ENCODE peak calls at places on chromosomes 3 and 15, in five cellular contexts. F is body of pancreas; O is CD8-positive, alpha-beta memory T cell; G is kidney; V is endodermal cell. D is an unnamed sample.

GRCh38 chr3:160372780-160373179 is 26.2 kb downstream of the IFT80 start:
- DNase-seq in F (no peak), O (no peak), G (no peak), V (no peak), D (no peak)

GRCh38 chr15:74730619-74731316 is 5.4 kb upstream of the CYP1A1 start:
- DNase-seq in F (no peak), O (no peak), G (no peak), V (no peak), D (no peak)

GRCh38 chr3:63067999-63068645 is 192.9 kb upstream of the CADPS start:
- DNase-seq in F (peak; percentile 15), O (no peak), G (no peak), V (peak; percentile 82), D (no peak)

GRCh38 chr3:188788621-188789081 is 383.1 kb upstream of the TPRG1 start:
- DNase-seq in F (no peak), O (peak; percentile 59), G (no peak), V (no peak), D (no peak)

GRCh38 chr15:70788114-70789049 is 25.0 kb upstream of the UACA start:
- DNase-seq in F (no peak), O (no peak), G (no peak), V (no peak), D (no peak)

GRCh38 chr3:108472011-108472591 is 38.3 kb downstream of the MYH15 start:
- DNase-seq in F (no peak), O (no peak), G (no peak), V (no peak), D (no peak)

GRCh38 chr3:146626384-146627122 is 21.4 kb upstream of the PLSCR5 start:
- DNase-seq in F (no peak), O (no peak), G (no peak), V (no peak), D (no peak)

GRCh38 chr3:73552700-73553099 is 72.0 kb downstream of the PDZRN3 start:
- DNase-seq in F (no peak), O (no peak), G (no peak), V (no peak), D (no peak)

GRCh38 chr3:132245547-132245946 is 71.7 kb upstream of the ACP3 start:
- DNase-seq in F (no peak), O (no peak), G (no peak), V (no peak), D (no peak)

GRCh38 chr3:65685621-65686020 is 353.1 kb downstream of the MAGI1 start:
- DNase-seq in F (peak; percentile 31), O (no peak), G (no peak), V (no peak), D (no peak)

GRCh38 chr3:60754617-60755016 is 496.6 kb downstream of the FHIT start:
- DNase-seq in F (no peak), O (no peak), G (no peak), V (no peak), D (no peak)

GRCh38 chr15:40266828-40267304 is 16.0 kb downstream of the ANKRD63 start:
- DNase-seq in F (peak; percentile 33), O (no peak), G (peak; percentile 67), V (no peak), D (no peak)

GRCh38 chr15:52115598-52116427 is 3.2 kb upstream of the BCL2L10 start:
- DNase-seq in F (peak; percentile 62), O (no peak), G (no peak), V (no peak), D (no peak)

GRCh38 chr3:62046326-62046725 is 327.0 kb downstream of the FEZF2 start:
- DNase-seq in F (no peak), O (no peak), G (no peak), V (no peak), D (no peak)

GRCh38 chr15:45093622-45094357 is 20.2 kb downstream of the DUOX2 start:
- DNase-seq in F (no peak), O (no peak), G (peak; percentile 24), V (no peak), D (no peak)

GRCh38 chr3:87120850-87121249 is 106.3 kb upstream of the CHMP2B start:
- DNase-seq in F (no peak), O (no peak), G (no peak), V (peak; percentile 49), D (no peak)

GRCh38 chr3:38662544-38662943 is 13.1 kb upstream of the SCN5A start:
- DNase-seq in F (no peak), O (no peak), G (no peak), V (peak; percentile 88), D (no peak)

GRCh38 chr3:134004841-134005240 is 24.9 kb downstream of the SLCO2A1 start:
- DNase-seq in F (no peak), O (no peak), G (no peak), V (no peak), D (no peak)

GRCh38 chr3:45035441-45036301 is 9.6 kb downstream of the CLEC3B start:
- DNase-seq in F (peak; percentile 21), O (peak; percentile 22), G (peak; percentile 81), V (peak; percentile 75), D (peak; percentile 15)

GRCh38 chr15:52326758-52327157 is 31.2 kb upstream of the MYO5C start:
- DNase-seq in F (no peak), O (no peak), G (no peak), V (no peak), D (no peak)

GRCh38 chr15:85757939-85758654 is 36.6 kb downstream of the KLHL25 start:
- DNase-seq in F (no peak), O (no peak), G (peak; percentile 60), V (no peak), D (no peak)

GRCh38 chr3:126133606-126134005 is 46.8 kb downstream of the ALDH1L1 start:
- DNase-seq in F (peak; percentile 4), O (no peak), G (peak; percentile 67), V (no peak), D (peak; percentile 2)

GRCh38 chr15:25052191-25052999 is 97.6 kb downstream of the SNRPN start:
- DNase-seq in F (no peak), O (no peak), G (peak; percentile 40), V (no peak), D (no peak)
- H3K9me3 ChIP-seq in F (peaks cover 97% of the 10 kb centered on the region), O (peaks cover 78% of the 10 kb centered on the region), G (peaks cover 74% of the 10 kb centered on the region), V (peaks cover 98% of the 10 kb centered on the region), D (peaks cover 48% of the 10 kb centered on the region)

GRCh38 chr15:79702621-79703020 is 194.2 kb downstream of the MTHFS start:
- DNase-seq in F (no peak), O (no peak), G (no peak), V (no peak), D (no peak)
- H3K9me3 ChIP-seq in F (no peaks in the 10 kb centered on the region), O (no peaks in the 10 kb centered on the region), G (no peaks in the 10 kb centered on the region), V (no peaks in the 10 kb centered on the region), D (no peaks in the 10 kb centered on the region)

GRCh38 chr3:94083261-94083660 is 20.4 kb downstream of the NSUN3 start:
- DNase-seq in F (no peak), O (no peak), G (no peak), V (no peak), D (no peak)

GRCh38 chr3:94081880-94082279 is 19.0 kb downstream of the NSUN3 start:
- DNase-seq in F (no peak), O (no peak), G (no peak), V (no peak), D (no peak)

DNA sequence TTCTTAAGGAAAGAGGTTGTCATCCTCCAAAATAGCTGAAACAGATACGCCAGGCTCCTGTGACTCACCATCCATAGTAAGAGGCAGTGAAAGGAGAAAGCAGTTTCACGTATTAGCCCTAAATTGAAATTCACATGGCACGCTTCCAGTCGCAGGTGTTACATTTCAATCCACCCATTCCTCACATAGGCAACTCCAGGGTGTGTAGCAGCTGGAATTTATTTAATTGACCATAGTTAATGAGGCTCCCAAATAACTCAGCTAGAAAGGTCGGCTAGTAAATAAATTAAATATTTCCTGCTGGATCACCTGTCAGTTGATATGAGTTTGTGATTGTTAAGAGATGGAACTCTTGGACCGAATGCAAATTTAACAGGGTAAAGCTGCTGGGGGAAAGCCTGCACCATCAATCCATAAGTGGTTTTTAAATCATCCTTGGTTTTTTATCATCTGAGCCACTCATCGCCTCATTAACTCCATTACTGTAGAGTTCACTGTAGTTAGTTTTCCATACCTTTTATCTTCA is 19.6 kb downstream of the NSUN3 start:
- DNase-seq in F (no peak), O (no peak), G (no peak), V (no peak), D (no peak)
- H3K9me3 ChIP-seq in F (no peaks in the 10 kb centered on the region), O (no peaks in the 10 kb centered on the region), G (no peaks in the 10 kb centered on the region), V (no peaks in the 10 kb centered on the region), D (no peaks in the 10 kb centered on the region)

GRCh38 chr15:25192651-25193050 is 237.9 kb downstream of the SNRPN start:
- DNase-seq in F (no peak), O (no peak), G (no peak), V (no peak), D (no peak)
- H3K9me3 ChIP-seq in F (peaks cover 20% of the 10 kb centered on the region), O (no peaks in the 10 kb centered on the region), G (no peaks in the 10 kb centered on the region), V (no peaks in the 10 kb centered on the region), D (no peaks in the 10 kb centered on the region)

DNA sequence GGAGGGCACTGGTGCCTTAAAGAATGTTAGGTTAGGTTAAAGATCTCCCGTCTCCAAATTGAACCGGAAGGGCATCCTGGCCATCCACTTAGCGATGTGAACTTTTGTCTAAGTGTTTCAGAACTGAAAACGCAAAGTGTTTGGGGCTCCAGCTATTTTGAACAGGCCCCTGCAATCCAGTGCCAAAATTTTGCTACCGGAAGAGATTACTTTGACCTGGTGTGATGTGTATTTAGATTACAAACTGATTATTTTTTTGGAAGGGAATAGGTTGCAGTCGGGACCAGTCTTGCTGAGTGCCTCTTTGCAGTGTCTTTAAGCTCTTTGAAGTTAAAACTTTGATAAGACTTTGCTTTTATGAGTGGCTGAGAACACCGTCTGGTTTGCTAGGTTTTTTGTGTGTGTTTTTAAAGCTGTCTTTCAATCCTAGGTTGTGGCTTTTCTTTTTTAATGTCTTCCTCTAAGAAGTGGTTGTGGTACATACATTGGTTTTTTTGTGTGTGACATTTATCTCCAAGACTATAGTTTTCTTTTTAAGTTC is 179.6 kb downstream of the OR4M2 start:
- DNase-seq in F (no peak), O (peak; percentile 62), G (no peak), V (no peak), D (no peak)
- H3K9me3 ChIP-seq in F (no peaks in the 10 kb centered on the region), O (no peaks in the 10 kb centered on the region), G (no peaks in the 10 kb centered on the region), V (peaks cover 74% of the 10 kb centered on the region), D (no peaks in the 10 kb centered on the region)

DNA sequence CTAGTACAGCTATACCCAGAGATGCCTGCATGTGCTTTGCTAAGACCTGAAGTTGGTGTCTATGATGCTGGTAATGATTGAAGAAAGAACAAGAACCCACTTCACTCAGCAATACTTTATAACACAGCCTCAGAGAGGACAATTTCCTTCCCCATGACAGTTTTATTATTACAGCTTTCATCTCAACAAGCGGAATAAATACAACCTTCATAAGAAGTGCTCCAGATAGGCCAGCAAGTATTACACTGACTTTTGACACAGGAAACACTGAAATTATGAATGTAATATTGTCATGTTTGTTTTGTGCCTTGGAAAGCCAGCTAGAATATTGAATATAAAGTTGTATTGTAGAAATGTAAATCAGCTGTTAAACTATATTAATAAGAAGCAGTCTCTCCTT is 557.4 kb upstream of the ARPP21 start:
- DNase-seq in F (no peak), O (no peak), G (no peak), V (no peak), D (no peak)
- H3K9me3 ChIP-seq in F (no peaks in the 10 kb centered on the region), O (no peaks in the 10 kb centered on the region), G (no peaks in the 10 kb centered on the region), V (no peaks in the 10 kb centered on the region), D (no peaks in the 10 kb centered on the region)

DNA sequence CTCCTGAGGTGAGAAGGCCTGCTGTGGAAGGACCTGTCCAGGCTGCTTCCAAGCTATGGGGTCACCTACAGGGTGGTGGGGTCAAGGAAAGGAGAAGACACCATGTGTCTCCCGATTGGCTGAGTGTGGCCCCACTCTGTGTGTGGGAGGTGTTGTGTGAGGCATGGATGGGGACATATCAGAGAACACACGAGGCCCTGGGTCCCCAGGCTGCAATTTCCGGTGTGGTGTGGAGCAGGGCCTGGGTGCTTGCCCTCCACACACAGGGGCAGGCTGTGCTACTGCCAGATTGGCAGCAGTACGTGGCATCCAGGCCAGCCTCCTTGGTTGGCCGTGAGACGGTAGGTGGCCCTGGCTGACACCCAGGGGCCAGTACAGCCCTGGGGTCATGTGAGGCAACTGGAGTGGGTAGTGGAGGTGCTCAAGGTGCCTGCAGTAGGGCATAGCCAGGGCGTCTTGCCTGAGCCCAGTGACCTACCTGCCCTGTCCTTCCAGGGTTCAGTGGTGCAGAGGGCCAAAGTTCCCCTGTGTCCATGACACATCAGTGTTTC is 233.8 kb downstream of the SNRPN start:
- DNase-seq in F (no peak), O (no peak), G (peak; percentile 54), V (no peak), D (no peak)
- H3K9me3 ChIP-seq in F (peaks cover 12% of the 10 kb centered on the region), O (no peaks in the 10 kb centered on the region), G (no peaks in the 10 kb centered on the region), V (no peaks in the 10 kb centered on the region), D (no peaks in the 10 kb centered on the region)